ENCODE peak calls at places on chromosome 11, in nine cellular contexts. W is stomach; H is body of pancreas; X is A549; D is keratinocyte; K is CD4-positive, alpha-beta T cell; B is hepatocyte; T is heart left ventricle; F is gastrocnemius medialis. R is an unnamed sample.
A peak's percentile ranks its signal among the peaks of the same experiment; 100 is the strongest.

GRCh38 chr11:6687876-6688275 is 4.7 kb upstream of the MRPL17 start:
- DNase-seq in B (no peak), T (no peak), D (no peak), X (no peak), W (no peak), F (no peak), H (no peak), K (no peak), R (no peak)

GRCh38 chr11:11758603-11759196 is 83.1 kb upstream of the USP47 start:
- DNase-seq in H (no peak), T (no peak), K (no peak), X (no peak), F (no peak), W (no peak), D (no peak), B (no peak), R (no peak)

GRCh38 chr11:48108231-48109045 is 108.2 kb upstream of the OR4B1 start:
- DNase-seq in H (no peak), X (no peak), B (no peak), D (no peak), W (no peak), K (no peak), T (no peak), F (no peak), R (no peak)

GRCh38 chr11:114366331-114367243 is 33.7 kb downstream of the C11orf71 start:
- DNase-seq in X (peak; percentile 12), W (no peak), K (no peak), B (no peak), D (no peak), T (no peak), F (no peak), H (no peak), R (no peak)

GRCh38 chr11:94835571-94835970 is 67.4 kb downstream of the AMOTL1 start:
- DNase-seq in X (no peak), K (no peak), B (no peak), T (no peak), H (no peak), F (no peak), W (no peak), D (no peak), R (peak; percentile 43)

GRCh38 chr11:28767574-28767973 is 659.4 kb downstream of the METTL15 start:
- DNase-seq in T (no peak), W (no peak), K (no peak), H (no peak), F (no peak), D (no peak), X (peak; percentile 40), B (no peak), R (no peak)

GRCh38 chr11:122317337-122317736 is 201.3 kb upstream of the BLID start:
- DNase-seq in K (no peak), H (no peak), F (no peak), D (no peak), X (no peak), B (peak; percentile 30), W (no peak), T (no peak), R (no peak)

GRCh38 chr11:4181780-4182721 is 87.5 kb downstream of the RRM1 start:
- DNase-seq in D (no peak), K (peak; percentile 5), X (peak; percentile 78), B (peak; percentile 85), F (no peak), T (peak; percentile 40), W (peak; percentile 82), H (peak; percentile 86), R (peak; percentile 69)

GRCh38 chr11:55501014-55501413 is 53.3 kb upstream of the OR4C15 start:
- DNase-seq in D (no peak), X (no peak), T (no peak), B (no peak), W (no peak), H (no peak), F (no peak), K (no peak), R (no peak)

GRCh38 chr11:70233511-70233919 is 30.4 kb downstream of the FADD start:
- DNase-seq in B (peak; percentile 58), W (peak; percentile 41), H (no peak), K (no peak), F (no peak), X (peak; percentile 94), D (peak; percentile 95), T (no peak), R (peak; percentile 69)

GRCh38 chr11:90717522-90717921 is 494.7 kb upstream of the CHORDC1 start:
- DNase-seq in F (no peak), K (no peak), W (no peak), T (no peak), H (no peak), D (no peak), B (no peak), X (no peak), R (no peak)

GRCh38 chr11:121967131-121967689 is 148.8 kb downstream of the BLID start:
- DNase-seq in D (no peak), K (no peak), T (no peak), W (no peak), X (no peak), B (no peak), F (no peak), H (no peak), R (no peak)

GRCh38 chr11:126637800-126638175 is 282.3 kb downstream of the ST3GAL4 start:
- DNase-seq in F (no peak), K (no peak), T (no peak), B (no peak), W (no peak), X (no peak), D (no peak), H (no peak), R (peak; percentile 76)

GRCh38 chr11:57407521-57407920 is 17.1 kb upstream of the PRG2 start:
- DNase-seq in B (no peak), W (no peak), T (no peak), D (no peak), H (no peak), F (no peak), K (no peak), X (no peak), R (no peak)

GRCh38 chr11:18853086-18853720 is 61.6 kb upstream of the PTPN5 start:
- DNase-seq in K (no peak), B (peak; percentile 68), H (peak; percentile 22), D (peak; percentile 7), F (no peak), W (no peak), T (no peak), X (peak; percentile 57), R (peak; percentile 61)

GRCh38 chr11:12258451-12258850 is 118.9 kb upstream of the PARVA start:
- DNase-seq in T (no peak), B (peak; percentile 77), W (no peak), H (no peak), X (peak; percentile 43), K (no peak), F (no peak), D (no peak), R (no peak)

GRCh38 chr11:32267679-32268187 is 167.6 kb downstream of the WT1 start:
- DNase-seq in W (no peak), X (no peak), B (no peak), F (no peak), T (no peak), K (no peak), D (no peak), H (no peak), R (peak; percentile 27)

GRCh38 chr11:100776212-100776896 is 89.3 kb downstream of the ARHGAP42 start:
- DNase-seq in W (no peak), F (no peak), X (peak; percentile 96), T (no peak), B (peak; percentile 66), H (no peak), D (peak; percentile 53), K (no peak), R (no peak)

GRCh38 chr11:33564856-33565453 is 135.7 kb downstream of the C11orf91 start:
- DNase-seq in H (no peak), B (no peak), D (no peak), F (no peak), T (no peak), X (no peak), K (no peak), W (no peak), R (no peak)

DNA sequence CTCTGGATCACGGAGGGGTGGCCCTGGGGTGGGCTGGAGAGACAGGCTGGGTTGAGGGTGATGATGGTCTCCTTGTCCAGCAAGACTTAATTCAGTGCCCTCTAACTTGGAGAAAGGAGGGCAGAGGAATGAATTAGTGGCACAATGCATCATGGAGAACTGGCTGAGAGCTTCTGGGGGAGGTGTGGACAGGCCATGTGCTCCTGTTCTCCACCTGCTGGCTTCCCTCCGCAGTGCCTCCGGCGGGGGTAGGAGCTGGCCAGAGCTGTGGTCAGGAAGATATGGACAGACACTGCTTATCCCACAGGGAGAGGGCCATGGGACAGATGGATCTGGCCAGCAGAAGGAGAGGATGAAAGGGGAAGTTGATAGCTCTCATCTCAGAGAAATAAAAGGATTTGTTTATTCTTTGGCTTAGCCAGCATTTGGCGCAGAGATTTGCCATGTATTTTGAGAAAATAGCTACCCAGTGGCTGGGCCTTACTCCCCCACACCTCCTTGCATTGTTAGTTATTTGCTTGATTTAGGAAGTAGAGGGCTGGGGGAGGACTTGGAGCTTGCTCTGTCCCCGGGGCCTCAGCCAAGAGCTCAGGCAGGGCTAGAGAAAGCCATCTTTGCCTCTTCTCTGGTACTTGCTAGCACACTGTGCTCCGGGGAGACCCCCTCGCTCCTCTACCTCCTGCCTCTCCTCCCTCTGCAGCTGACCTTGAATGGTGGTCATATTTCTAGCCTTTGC is 93.2 kb downstream of the SCN3B start:
- DNase-seq in T (peak; percentile 41), D (no peak), F (peak; percentile 36), K (no peak), X (no peak), W (peak; percentile 49), H (peak; percentile 68), B (peak; percentile 33), R (peak; percentile 56)
- TF ChIP-seq CTCF in T (no peak), D (peak; percentile 25), F (no peak), K (no peak), X (no peak), W (no peak), H (peak; percentile 14), B (peak; percentile 29), R (peak; percentile 45)

DNA sequence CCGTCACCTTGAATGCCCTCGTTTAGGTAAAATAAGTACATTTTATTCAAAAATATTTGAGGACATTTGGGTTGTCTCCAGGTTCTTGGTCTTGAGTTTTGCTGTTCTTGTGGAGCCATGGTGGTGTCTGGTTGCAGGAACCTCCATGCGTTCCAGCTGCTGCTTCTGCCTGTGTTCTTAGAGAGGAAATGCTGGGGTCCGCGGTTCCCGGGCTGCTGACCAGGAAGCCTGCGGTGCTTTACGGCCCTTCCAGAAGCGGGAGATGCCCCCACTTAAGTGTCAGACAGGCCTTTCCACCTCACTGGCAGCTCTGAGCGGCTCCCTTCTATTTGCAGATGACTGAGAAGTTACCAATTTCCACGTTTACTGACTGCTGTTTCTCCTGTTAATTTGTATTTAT is 66.8 kb downstream of the LRP5 start:
- DNase-seq in K (no peak), X (no peak), W (no peak), F (no peak), T (no peak), H (no peak), B (no peak), D (no peak), R (no peak)
- H3K27ac ChIP-seq in K (no peak overlapping the region), X (peak overlapping the region; percentile 83), W (peak overlapping the region; percentile 74), F (no peak overlapping the region), T (peak overlapping the region; percentile 50), H (no peak overlapping the region), B (peak overlapping the region; percentile 95), D (no peak overlapping the region), R (no peak overlapping the region)

GRCh38 chr11:128642571-128642970 is 51.3 kb upstream of the FLI1 start:
- DNase-seq in T (no peak), W (no peak), D (no peak), X (no peak), H (no peak), B (no peak), K (no peak), F (no peak), R (no peak)
- TF ChIP-seq CTCF in T (no peak), W (no peak), D (no peak), X (no peak), H (no peak), B (no peak), K (no peak), F (no peak), R (no peak)

GRCh38 chr11:46238967-46239800 is 38.3 kb upstream of the CREB3L1 start:
- DNase-seq in B (peak; percentile 91), W (peak; percentile 85), K (peak; percentile 76), T (peak; percentile 88), D (peak; percentile 46), X (peak; percentile 85), H (peak; percentile 86), F (peak; percentile 71), R (peak; percentile 93)
- H3K27ac ChIP-seq in B (peak overlapping the region; percentile 83), W (peak overlapping the region; percentile 73), K (no peak overlapping the region), T (peak overlapping the region; percentile 92), D (peak overlapping the region; percentile 65), X (peak overlapping the region; percentile 89), H (peak overlapping the region; percentile 76), F (peak overlapping the region; percentile 71), R (no peak overlapping the region)

R was measured in cardiac muscle cell.